ENCODE peak calls at places on chromosomes 5 and 9, in seven cellular contexts. One of them, this sample, is unnamed.

GRCh38 chr9:87714819-87715218 is 11.1 kb upstream of the CTSL start:
- DNase-seq in transverse colon: peak
- DNase-seq in K562: peak
- DNase-seq in stomach: peak
- DNase-seq in A549: peak
- DNase-seq in tibial nerve: peak
- DNase-seq in suprapubic skin: no peak
- DNase-seq in this sample: peak

GRCh38 chr5:8650197-8650596 is 781.2 kb downstream of the MTRR start:
- DNase-seq in transverse colon: no peak
- DNase-seq in K562: no peak
- DNase-seq in stomach: no peak
- DNase-seq in A549: no peak
- DNase-seq in tibial nerve: no peak
- DNase-seq in suprapubic skin: no peak
- DNase-seq in this sample: no peak

GRCh38 chr5:137195483-137195882 is 303.6 kb downstream of the SPOCK1 start:
- DNase-seq in transverse colon: no peak
- DNase-seq in K562: no peak
- DNase-seq in stomach: no peak
- DNase-seq in A549: peak
- DNase-seq in tibial nerve: no peak
- DNase-seq in suprapubic skin: no peak
- DNase-seq in this sample: no peak

GRCh38 chr5:119402081-119402480 is 46.3 kb downstream of the TNFAIP8 start:
- DNase-seq in transverse colon: no peak
- DNase-seq in K562: no peak
- DNase-seq in stomach: no peak
- DNase-seq in A549: no peak
- DNase-seq in tibial nerve: no peak
- DNase-seq in suprapubic skin: no peak
- DNase-seq in this sample: no peak

GRCh38 chr9:89929721-89930480 is 325.1 kb downstream of the GADD45G start:
- DNase-seq in transverse colon: no peak
- DNase-seq in K562: no peak
- DNase-seq in stomach: no peak
- DNase-seq in A549: no peak
- DNase-seq in tibial nerve: peak
- DNase-seq in suprapubic skin: no peak
- DNase-seq in this sample: no peak

GRCh38 chr9:73132034-73132776 is 19.5 kb upstream of the ANXA1 start:
- DNase-seq in transverse colon: peak
- DNase-seq in K562: no peak
- DNase-seq in stomach: peak
- DNase-seq in A549: peak
- DNase-seq in tibial nerve: peak
- DNase-seq in suprapubic skin: peak
- DNase-seq in this sample: peak

GRCh38 chr5:164484948-164485347 is 979.5 kb downstream of the MAT2B start:
- DNase-seq in transverse colon: no peak
- DNase-seq in K562: no peak
- DNase-seq in stomach: no peak
- DNase-seq in A549: no peak
- DNase-seq in tibial nerve: no peak
- DNase-seq in suprapubic skin: no peak
- DNase-seq in this sample: no peak

GRCh38 chr5:117587111-117587510 is 1012.5 kb upstream of the SEMA6A start:
- DNase-seq in transverse colon: no peak
- DNase-seq in K562: no peak
- DNase-seq in stomach: no peak
- DNase-seq in A549: no peak
- DNase-seq in tibial nerve: no peak
- DNase-seq in suprapubic skin: no peak
- DNase-seq in this sample: no peak

GRCh38 chr5:139014726-139015125 is 139.6 kb upstream of the LRRTM2 start:
- DNase-seq in transverse colon: no peak
- DNase-seq in K562: no peak
- DNase-seq in stomach: no peak
- DNase-seq in A549: peak
- DNase-seq in tibial nerve: no peak
- DNase-seq in suprapubic skin: no peak
- DNase-seq in this sample: no peak

GRCh38 chr5:159337291-159337974 is 7.1 kb upstream of the IL12B start:
- DNase-seq in transverse colon: no peak
- DNase-seq in K562: no peak
- DNase-seq in stomach: no peak
- DNase-seq in A549: peak
- DNase-seq in tibial nerve: no peak
- DNase-seq in suprapubic skin: no peak
- DNase-seq in this sample: no peak

GRCh38 chr9:136013524-136014034 is 52.4 kb upstream of the UBAC1 start:
- DNase-seq in transverse colon: no peak
- DNase-seq in K562: no peak
- DNase-seq in stomach: no peak
- DNase-seq in A549: no peak
- DNase-seq in tibial nerve: no peak
- DNase-seq in suprapubic skin: no peak
- DNase-seq in this sample: peak

GRCh38 chr5:19771174-19771835 is 216.7 kb downstream of the CDH18 start:
- DNase-seq in transverse colon: no peak
- DNase-seq in K562: no peak
- DNase-seq in stomach: no peak
- DNase-seq in A549: no peak
- DNase-seq in tibial nerve: no peak
- DNase-seq in suprapubic skin: no peak
- DNase-seq in this sample: no peak

GRCh38 chr9:99826579-99826978 is 4.9 kb downstream of the NR4A3 start:
- DNase-seq in transverse colon: no peak
- DNase-seq in K562: no peak
- DNase-seq in stomach: no peak
- DNase-seq in A549: no peak
- DNase-seq in tibial nerve: no peak
- DNase-seq in suprapubic skin: no peak
- DNase-seq in this sample: no peak

GRCh38 chr9:99824378-99825157 is 2.9 kb downstream of the NR4A3 start:
- DNase-seq in transverse colon: peak
- DNase-seq in K562: peak
- DNase-seq in stomach: peak
- DNase-seq in A549: no peak
- DNase-seq in tibial nerve: no peak
- DNase-seq in suprapubic skin: peak
- DNase-seq in this sample: peak

GRCh38 chr9:99827244-99827643 is 5.6 kb downstream of the NR4A3 start:
- DNase-seq in transverse colon: no peak
- DNase-seq in K562: no peak
- DNase-seq in stomach: no peak
- DNase-seq in A549: no peak
- DNase-seq in tibial nerve: no peak
- DNase-seq in suprapubic skin: no peak
- DNase-seq in this sample: no peak

GRCh38 chr9:99823392-99824377 is 2.0 kb downstream of the NR4A3 start:
- DNase-seq in transverse colon: peak
- DNase-seq in K562: peak
- DNase-seq in stomach: peak
- DNase-seq in A549: peak
- DNase-seq in tibial nerve: no peak
- DNase-seq in suprapubic skin: peak
- DNase-seq in this sample: peak

GRCh38 chr9:99825158-99826046 is 3.7 kb downstream of the NR4A3 start:
- DNase-seq in transverse colon: peak
- DNase-seq in K562: no peak
- DNase-seq in stomach: no peak
- DNase-seq in A549: no peak
- DNase-seq in tibial nerve: no peak
- DNase-seq in suprapubic skin: no peak
- DNase-seq in this sample: no peak
- TF ChIP-seq EP300 in transverse colon: no peak
- TF ChIP-seq EP300 in K562: no peak
- TF ChIP-seq EP300 in stomach: no peak
- TF ChIP-seq EP300 in A549: no peak
- TF ChIP-seq EP300 in tibial nerve: no peak
- TF ChIP-seq EP300 in suprapubic skin: no peak
- TF ChIP-seq EP300 in this sample: no peak

GRCh38 chr5:1785062-1785461 is 14.6 kb downstream of the MRPL36 start:
- DNase-seq in transverse colon: no peak
- DNase-seq in K562: no peak
- DNase-seq in stomach: no peak
- DNase-seq in A549: no peak
- DNase-seq in tibial nerve: no peak
- DNase-seq in suprapubic skin: no peak
- DNase-seq in this sample: peak

GRCh38 chr5:1783214-1783551 is 16.5 kb downstream of the MRPL36 start:
- DNase-seq in transverse colon: no peak
- DNase-seq in K562: no peak
- DNase-seq in stomach: no peak
- DNase-seq in A549: no peak
- DNase-seq in tibial nerve: no peak
- DNase-seq in suprapubic skin: peak
- DNase-seq in this sample: peak

GRCh38 chr5:1782385-1783213 is 17.0 kb downstream of the MRPL36 start:
- DNase-seq in transverse colon: no peak
- DNase-seq in K562: no peak
- DNase-seq in stomach: no peak
- DNase-seq in A549: no peak
- DNase-seq in tibial nerve: no peak
- DNase-seq in suprapubic skin: peak
- DNase-seq in this sample: peak

GRCh38 chr5:1785984-1786383 is 13.7 kb downstream of the MRPL36 start:
- DNase-seq in transverse colon: no peak
- DNase-seq in K562: no peak
- DNase-seq in stomach: no peak
- DNase-seq in A549: no peak
- DNase-seq in tibial nerve: no peak
- DNase-seq in suprapubic skin: no peak
- DNase-seq in this sample: peak

GRCh38 chr5:1784197-1785050 is 15.2 kb downstream of the MRPL36 start:
- DNase-seq in transverse colon: no peak
- DNase-seq in K562: no peak
- DNase-seq in stomach: no peak
- DNase-seq in A549: no peak
- DNase-seq in tibial nerve: no peak
- DNase-seq in suprapubic skin: no peak
- DNase-seq in this sample: peak
- TF ChIP-seq EP300 in transverse colon: no peak
- TF ChIP-seq EP300 in K562: no peak
- TF ChIP-seq EP300 in stomach: no peak
- TF ChIP-seq EP300 in A549: no peak
- TF ChIP-seq EP300 in tibial nerve: no peak
- TF ChIP-seq EP300 in suprapubic skin: no peak
- TF ChIP-seq EP300 in this sample: no peak

DNA sequence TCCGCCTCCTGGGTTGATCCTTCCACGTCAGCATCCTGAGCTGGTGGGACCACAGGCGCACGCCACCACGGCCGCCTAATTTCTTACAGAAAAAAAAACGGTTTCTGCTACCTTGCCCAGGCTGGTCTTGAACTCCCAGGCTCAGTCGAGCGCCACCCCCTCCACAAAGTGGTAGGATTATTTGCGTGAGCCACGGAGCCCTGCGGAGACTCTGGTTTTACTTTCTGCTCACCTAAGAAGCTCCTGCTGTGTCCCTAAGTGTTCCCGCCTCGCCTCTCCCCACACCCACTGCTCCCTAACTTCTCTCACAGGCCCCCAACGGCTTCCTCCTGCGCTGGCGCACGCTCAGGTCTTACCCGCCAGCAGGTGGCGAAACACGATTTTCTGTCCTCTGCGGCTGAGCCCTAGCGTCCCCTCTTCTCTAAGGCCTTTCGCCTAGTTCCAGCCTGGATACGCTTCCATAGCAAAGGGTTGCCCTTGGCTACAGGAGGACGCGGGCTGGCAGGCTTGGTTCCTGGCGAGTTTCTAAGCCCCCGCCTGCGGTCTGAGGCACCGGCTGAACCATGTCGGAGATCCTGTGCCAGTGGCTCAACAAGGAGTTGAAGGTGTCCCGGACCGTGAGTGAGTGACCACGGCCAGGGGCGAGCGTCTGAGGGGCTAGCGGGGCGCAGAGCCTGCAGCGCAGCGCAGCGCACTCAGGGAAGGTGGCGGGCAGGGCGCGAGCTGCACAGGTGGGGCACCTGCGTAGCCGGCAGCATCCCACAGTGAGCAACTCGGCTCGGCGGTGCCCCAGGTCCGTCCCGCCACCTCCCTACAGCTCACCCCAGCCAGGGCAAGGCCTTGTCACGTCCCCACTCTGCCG is at the start of gene SPEF2:
- DNase-seq in transverse colon: peak
- DNase-seq in K562: peak
- DNase-seq in stomach: peak
- DNase-seq in A549: peak
- DNase-seq in tibial nerve: peak
- DNase-seq in suprapubic skin: peak
- DNase-seq in this sample: peak
- TF ChIP-seq EP300 in transverse colon: no peak
- TF ChIP-seq EP300 in K562: no peak
- TF ChIP-seq EP300 in stomach: no peak
- TF ChIP-seq EP300 in A549: no peak
- TF ChIP-seq EP300 in tibial nerve: no peak
- TF ChIP-seq EP300 in suprapubic skin: no peak
- TF ChIP-seq EP300 in this sample: no peak

GRCh38 chr5:75239681-75240080 is 3.0 kb upstream of the ANKRD31 start:
- DNase-seq in transverse colon: no peak
- DNase-seq in K562: no peak
- DNase-seq in stomach: no peak
- DNase-seq in A549: no peak
- DNase-seq in tibial nerve: no peak
- DNase-seq in suprapubic skin: no peak
- DNase-seq in this sample: no peak
- TF ChIP-seq EP300 in transverse colon: no peak
- TF ChIP-seq EP300 in K562: no peak
- TF ChIP-seq EP300 in stomach: no peak
- TF ChIP-seq EP300 in A549: no peak
- TF ChIP-seq EP300 in tibial nerve: no peak
- TF ChIP-seq EP300 in suprapubic skin: no peak
- TF ChIP-seq EP300 in this sample: no peak

GRCh38 chr9:126524353-126525077 is 89.2 kb upstream of the LMX1B start:
- DNase-seq in transverse colon: no peak
- DNase-seq in K562: no peak
- DNase-seq in stomach: no peak
- DNase-seq in A549: no peak
- DNase-seq in tibial nerve: no peak
- DNase-seq in suprapubic skin: no peak
- DNase-seq in this sample: peak

GRCh38 chr9:126528111-126528510 is 85.6 kb upstream of the LMX1B start:
- DNase-seq in transverse colon: no peak
- DNase-seq in K562: no peak
- DNase-seq in stomach: no peak
- DNase-seq in A549: no peak
- DNase-seq in tibial nerve: no peak
- DNase-seq in suprapubic skin: no peak
- DNase-seq in this sample: no peak

GRCh38 chr9:126526218-126527108 is 87.3 kb upstream of the LMX1B start:
- DNase-seq in transverse colon: no peak
- DNase-seq in K562: no peak
- DNase-seq in stomach: no peak
- DNase-seq in A549: no peak
- DNase-seq in tibial nerve: no peak
- DNase-seq in suprapubic skin: no peak
- DNase-seq in this sample: peak

GRCh38 chr9:126528967-126529366 is 84.8 kb upstream of the LMX1B start:
- DNase-seq in transverse colon: no peak
- DNase-seq in K562: no peak
- DNase-seq in stomach: no peak
- DNase-seq in A549: no peak
- DNase-seq in tibial nerve: no peak
- DNase-seq in suprapubic skin: no peak
- DNase-seq in this sample: no peak

GRCh38 chr9:126527109-126527825 is 86.5 kb upstream of the LMX1B start:
- DNase-seq in transverse colon: no peak
- DNase-seq in K562: no peak
- DNase-seq in stomach: no peak
- DNase-seq in A549: no peak
- DNase-seq in tibial nerve: no peak
- DNase-seq in suprapubic skin: no peak
- DNase-seq in this sample: peak
- TF ChIP-seq EP300 in transverse colon: no peak
- TF ChIP-seq EP300 in K562: no peak
- TF ChIP-seq EP300 in stomach: no peak
- TF ChIP-seq EP300 in A549: no peak
- TF ChIP-seq EP300 in tibial nerve: no peak
- TF ChIP-seq EP300 in suprapubic skin: no peak
- TF ChIP-seq EP300 in this sample: no peak